ENCODE peak calls at places on chromosomes 2 and 18, in seven cellular contexts. One of them, this sample, is unnamed.

GRCh38 chr18:9751371-9752031 is 43.4 kb downstream of the RAB31 start:
- DNase-seq in Caco-2: no peak
- DNase-seq in stomach: no peak
- DNase-seq in glutamatergic neuron: no peak
- DNase-seq in activated CD8-positive, alpha-beta T cell treated with anti-CD3 and anti-CD28 coated beads for 36 hours: no peak
- DNase-seq in GM12865: no peak
- DNase-seq in astrocyte of the spinal cord: peak; percentile 73
- DNase-seq in this sample: no peak

GRCh38 chr18:48330016-48330991 is 78.9 kb downstream of the ZBTB7C start:
- DNase-seq in Caco-2: peak; percentile 6
- DNase-seq in stomach: no peak
- DNase-seq in glutamatergic neuron: no peak
- DNase-seq in activated CD8-positive, alpha-beta T cell treated with anti-CD3 and anti-CD28 coated beads for 36 hours: no peak
- DNase-seq in GM12865: no peak
- DNase-seq in astrocyte of the spinal cord: peak; percentile 90
- DNase-seq in this sample: no peak

GRCh38 chr18:50114448-50114847 is 80.5 kb downstream of the MYO5B start:
- DNase-seq in Caco-2: no peak
- DNase-seq in stomach: no peak
- DNase-seq in glutamatergic neuron: no peak
- DNase-seq in activated CD8-positive, alpha-beta T cell treated with anti-CD3 and anti-CD28 coated beads for 36 hours: no peak
- DNase-seq in GM12865: no peak
- DNase-seq in astrocyte of the spinal cord: no peak
- DNase-seq in this sample: no peak

GRCh38 chr2:950627-950992 is at the start of gene SNTG2:
- DNase-seq in Caco-2: no peak
- DNase-seq in stomach: peak; percentile 43
- DNase-seq in glutamatergic neuron: peak; percentile 72
- DNase-seq in activated CD8-positive, alpha-beta T cell treated with anti-CD3 and anti-CD28 coated beads for 36 hours: peak; percentile 71
- DNase-seq in GM12865: no peak
- DNase-seq in astrocyte of the spinal cord: no peak
- DNase-seq in this sample: peak; percentile 79

GRCh38 chr2:209579236-209579749 is 155.4 kb downstream of the MAP2 start:
- DNase-seq in Caco-2: no peak
- DNase-seq in stomach: no peak
- DNase-seq in glutamatergic neuron: peak; percentile 71
- DNase-seq in activated CD8-positive, alpha-beta T cell treated with anti-CD3 and anti-CD28 coated beads for 36 hours: no peak
- DNase-seq in GM12865: no peak
- DNase-seq in astrocyte of the spinal cord: peak; percentile 44
- DNase-seq in this sample: no peak

GRCh38 chr18:8253943-8254342 is 355.3 kb upstream of the RAB12 start:
- DNase-seq in Caco-2: no peak
- DNase-seq in stomach: no peak
- DNase-seq in glutamatergic neuron: no peak
- DNase-seq in activated CD8-positive, alpha-beta T cell treated with anti-CD3 and anti-CD28 coated beads for 36 hours: no peak
- DNase-seq in GM12865: no peak
- DNase-seq in astrocyte of the spinal cord: no peak
- DNase-seq in this sample: no peak

GRCh38 chr2:241573741-241574140 is 15.2 kb downstream of the BOK start:
- DNase-seq in Caco-2: no peak
- DNase-seq in stomach: no peak
- DNase-seq in glutamatergic neuron: no peak
- DNase-seq in activated CD8-positive, alpha-beta T cell treated with anti-CD3 and anti-CD28 coated beads for 36 hours: no peak
- DNase-seq in GM12865: no peak
- DNase-seq in astrocyte of the spinal cord: no peak
- DNase-seq in this sample: no peak

GRCh38 chr18:54284967-54285785 is 15.9 kb downstream of the POLI start:
- DNase-seq in Caco-2: no peak
- DNase-seq in stomach: no peak
- DNase-seq in glutamatergic neuron: no peak
- DNase-seq in activated CD8-positive, alpha-beta T cell treated with anti-CD3 and anti-CD28 coated beads for 36 hours: peak; percentile 92
- DNase-seq in GM12865: peak; percentile 99
- DNase-seq in astrocyte of the spinal cord: peak; percentile 72
- DNase-seq in this sample: peak; percentile 62

GRCh38 chr18:70135604-70136003 is 69.9 kb downstream of the RTTN start:
- DNase-seq in Caco-2: no peak
- DNase-seq in stomach: no peak
- DNase-seq in glutamatergic neuron: no peak
- DNase-seq in activated CD8-positive, alpha-beta T cell treated with anti-CD3 and anti-CD28 coated beads for 36 hours: no peak
- DNase-seq in GM12865: no peak
- DNase-seq in astrocyte of the spinal cord: no peak
- DNase-seq in this sample: no peak

GRCh38 chr2:152542995-152543481 is 174.2 kb downstream of the PRPF40A start:
- DNase-seq in Caco-2: no peak
- DNase-seq in stomach: no peak
- DNase-seq in glutamatergic neuron: no peak
- DNase-seq in activated CD8-positive, alpha-beta T cell treated with anti-CD3 and anti-CD28 coated beads for 36 hours: no peak
- DNase-seq in GM12865: no peak
- DNase-seq in astrocyte of the spinal cord: peak; percentile 96
- DNase-seq in this sample: no peak

GRCh38 chr18:14943486-14943885 is 195.5 kb downstream of the ANKRD30B start:
- DNase-seq in Caco-2: no peak
- DNase-seq in stomach: no peak
- DNase-seq in glutamatergic neuron: no peak
- DNase-seq in activated CD8-positive, alpha-beta T cell treated with anti-CD3 and anti-CD28 coated beads for 36 hours: no peak
- DNase-seq in GM12865: no peak
- DNase-seq in astrocyte of the spinal cord: no peak
- DNase-seq in this sample: no peak

GRCh38 chr2:121019756-121020155 is 265.2 kb downstream of the TFCP2L1 start:
- DNase-seq in Caco-2: no peak
- DNase-seq in stomach: no peak
- DNase-seq in glutamatergic neuron: no peak
- DNase-seq in activated CD8-positive, alpha-beta T cell treated with anti-CD3 and anti-CD28 coated beads for 36 hours: no peak
- DNase-seq in GM12865: no peak
- DNase-seq in astrocyte of the spinal cord: no peak
- DNase-seq in this sample: no peak

GRCh38 chr2:153404792-153405191 is 73.8 kb downstream of the RPRM start:
- DNase-seq in Caco-2: no peak
- DNase-seq in stomach: no peak
- DNase-seq in glutamatergic neuron: no peak
- DNase-seq in activated CD8-positive, alpha-beta T cell treated with anti-CD3 and anti-CD28 coated beads for 36 hours: no peak
- DNase-seq in GM12865: no peak
- DNase-seq in astrocyte of the spinal cord: no peak
- DNase-seq in this sample: no peak

GRCh38 chr2:114068438-114068837 is 178.5 kb downstream of the ACTR3 start:
- DNase-seq in Caco-2: peak; percentile 46
- DNase-seq in stomach: no peak
- DNase-seq in glutamatergic neuron: no peak
- DNase-seq in activated CD8-positive, alpha-beta T cell treated with anti-CD3 and anti-CD28 coated beads for 36 hours: peak; percentile 32
- DNase-seq in GM12865: peak; percentile 9
- DNase-seq in astrocyte of the spinal cord: no peak
- DNase-seq in this sample: no peak

GRCh38 chr2:232539298-232540231 is at the start of gene CHRNG:
- DNase-seq in Caco-2: no peak
- DNase-seq in stomach: peak; percentile 24
- DNase-seq in glutamatergic neuron: no peak
- DNase-seq in activated CD8-positive, alpha-beta T cell treated with anti-CD3 and anti-CD28 coated beads for 36 hours: no peak
- DNase-seq in GM12865: no peak
- DNase-seq in astrocyte of the spinal cord: no peak
- DNase-seq in this sample: no peak

GRCh38 chr2:11022064-11022463 is 110.3 kb downstream of the KCNF1 start:
- DNase-seq in Caco-2: no peak
- DNase-seq in stomach: peak; percentile 13
- DNase-seq in glutamatergic neuron: no peak
- DNase-seq in activated CD8-positive, alpha-beta T cell treated with anti-CD3 and anti-CD28 coated beads for 36 hours: no peak
- DNase-seq in GM12865: no peak
- DNase-seq in astrocyte of the spinal cord: no peak
- DNase-seq in this sample: no peak
- TF ChIP-seq CTCF in Caco-2: no peak
- TF ChIP-seq CTCF in stomach: no peak
- TF ChIP-seq CTCF in glutamatergic neuron: peak; percentile 20
- TF ChIP-seq CTCF in activated CD8-positive, alpha-beta T cell treated with anti-CD3 and anti-CD28 coated beads for 36 hours: no peak
- TF ChIP-seq CTCF in GM12865: no peak
- TF ChIP-seq CTCF in astrocyte of the spinal cord: no peak
- TF ChIP-seq CTCF in this sample: no peak

GRCh38 chr2:157782057-157782845 is 93.9 kb downstream of the ACVR1 start:
- DNase-seq in Caco-2: no peak
- DNase-seq in stomach: no peak
- DNase-seq in glutamatergic neuron: no peak
- DNase-seq in activated CD8-positive, alpha-beta T cell treated with anti-CD3 and anti-CD28 coated beads for 36 hours: peak; percentile 51
- DNase-seq in GM12865: no peak
- DNase-seq in astrocyte of the spinal cord: no peak
- DNase-seq in this sample: no peak
- TF ChIP-seq CTCF in Caco-2: peak; percentile 27
- TF ChIP-seq CTCF in stomach: no peak
- TF ChIP-seq CTCF in glutamatergic neuron: peak; percentile 36
- TF ChIP-seq CTCF in activated CD8-positive, alpha-beta T cell treated with anti-CD3 and anti-CD28 coated beads for 36 hours: peak; percentile 29
- TF ChIP-seq CTCF in GM12865: no peak
- TF ChIP-seq CTCF in astrocyte of the spinal cord: peak; percentile 43
- TF ChIP-seq CTCF in this sample: no peak

GRCh38 chr2:95208101-95208500 is 780 bp downstream of the ZNF892 start:
- DNase-seq in Caco-2: no peak
- DNase-seq in stomach: no peak
- DNase-seq in glutamatergic neuron: no peak
- DNase-seq in activated CD8-positive, alpha-beta T cell treated with anti-CD3 and anti-CD28 coated beads for 36 hours: no peak
- DNase-seq in GM12865: no peak
- DNase-seq in astrocyte of the spinal cord: no peak
- DNase-seq in this sample: no peak

GRCh38 chr2:95206086-95206485 is 1.2 kb upstream of the ZNF892 start:
- DNase-seq in Caco-2: no peak
- DNase-seq in stomach: no peak
- DNase-seq in glutamatergic neuron: no peak
- DNase-seq in activated CD8-positive, alpha-beta T cell treated with anti-CD3 and anti-CD28 coated beads for 36 hours: no peak
- DNase-seq in GM12865: no peak
- DNase-seq in astrocyte of the spinal cord: no peak
- DNase-seq in this sample: no peak

GRCh38 chr2:95203911-95204310 is 3.4 kb upstream of the ZNF892 start:
- DNase-seq in Caco-2: no peak
- DNase-seq in stomach: no peak
- DNase-seq in glutamatergic neuron: no peak
- DNase-seq in activated CD8-positive, alpha-beta T cell treated with anti-CD3 and anti-CD28 coated beads for 36 hours: no peak
- DNase-seq in GM12865: no peak
- DNase-seq in astrocyte of the spinal cord: no peak
- DNase-seq in this sample: no peak

GRCh38 chr2:95204396-95204795 is 2.9 kb upstream of the ZNF892 start:
- DNase-seq in Caco-2: no peak
- DNase-seq in stomach: no peak
- DNase-seq in glutamatergic neuron: no peak
- DNase-seq in activated CD8-positive, alpha-beta T cell treated with anti-CD3 and anti-CD28 coated beads for 36 hours: no peak
- DNase-seq in GM12865: no peak
- DNase-seq in astrocyte of the spinal cord: no peak
- DNase-seq in this sample: no peak

DNA sequence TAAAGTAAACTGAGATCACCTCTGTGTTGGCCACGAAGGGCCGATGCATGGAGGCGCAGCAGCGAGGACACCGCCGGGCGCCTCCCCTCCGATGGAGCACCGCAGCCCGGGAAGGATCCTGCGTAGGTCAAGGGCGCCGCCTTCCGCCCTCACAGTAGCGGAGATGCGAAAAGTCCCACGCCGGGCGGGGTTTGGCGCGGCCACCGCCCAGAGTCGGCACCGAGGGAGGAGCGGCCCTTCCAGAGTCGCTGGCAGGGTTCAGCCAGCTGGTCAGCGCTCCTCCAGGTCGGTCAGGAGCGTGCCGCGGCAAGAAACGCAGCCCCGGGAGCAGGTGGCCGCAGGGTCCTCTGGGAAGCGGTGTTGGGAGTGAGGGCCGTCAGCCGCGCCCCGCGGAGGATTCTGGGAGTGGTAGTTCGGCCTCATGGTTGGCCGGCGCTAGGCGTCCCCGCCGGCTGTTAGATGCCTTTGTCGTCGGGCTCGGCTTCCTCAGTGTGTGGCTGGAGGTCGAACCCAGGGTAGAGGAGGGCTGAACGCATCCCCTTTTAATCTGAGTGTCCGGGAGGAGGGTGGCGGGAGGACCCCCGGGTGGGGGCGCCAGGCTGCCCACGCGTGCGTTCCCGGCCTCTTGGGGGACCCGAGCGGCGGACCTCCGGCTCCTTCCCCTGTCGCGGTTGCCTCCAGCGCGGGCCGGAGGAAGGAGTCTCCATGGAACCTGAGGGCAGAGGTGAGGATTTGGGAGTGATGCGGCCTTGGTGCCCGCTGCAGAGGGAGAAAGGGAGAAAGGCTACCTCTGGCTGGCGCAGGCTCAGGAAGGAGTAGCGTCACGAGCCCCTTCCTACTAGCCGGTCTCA is at the start of gene ZNF892:
- DNase-seq in Caco-2: peak; percentile 95
- DNase-seq in stomach: peak; percentile 92
- DNase-seq in glutamatergic neuron: peak; percentile 99
- DNase-seq in activated CD8-positive, alpha-beta T cell treated with anti-CD3 and anti-CD28 coated beads for 36 hours: peak; percentile 88
- DNase-seq in GM12865: peak; percentile 88
- DNase-seq in astrocyte of the spinal cord: peak; percentile 91
- DNase-seq in this sample: peak; percentile 95
- TF ChIP-seq CTCF in Caco-2: peak; percentile 62
- TF ChIP-seq CTCF in stomach: no peak
- TF ChIP-seq CTCF in glutamatergic neuron: no peak
- TF ChIP-seq CTCF in activated CD8-positive, alpha-beta T cell treated with anti-CD3 and anti-CD28 coated beads for 36 hours: no peak
- TF ChIP-seq CTCF in GM12865: peak; percentile 56
- TF ChIP-seq CTCF in astrocyte of the spinal cord: peak; percentile 37
- TF ChIP-seq CTCF in this sample: peak; percentile 61

GRCh38 chr18:58277457-58277739 is 233.4 kb downstream of the NEDD4L start:
- DNase-seq in Caco-2: no peak
- DNase-seq in stomach: no peak
- DNase-seq in glutamatergic neuron: no peak
- DNase-seq in activated CD8-positive, alpha-beta T cell treated with anti-CD3 and anti-CD28 coated beads for 36 hours: no peak
- DNase-seq in GM12865: no peak
- DNase-seq in astrocyte of the spinal cord: no peak
- DNase-seq in this sample: no peak

GRCh38 chr18:58276640-58277456 is 232.8 kb downstream of the NEDD4L start:
- DNase-seq in Caco-2: no peak
- DNase-seq in stomach: peak; percentile 61
- DNase-seq in glutamatergic neuron: no peak
- DNase-seq in activated CD8-positive, alpha-beta T cell treated with anti-CD3 and anti-CD28 coated beads for 36 hours: no peak
- DNase-seq in GM12865: no peak
- DNase-seq in astrocyte of the spinal cord: no peak
- DNase-seq in this sample: no peak

GRCh38 chr18:58284699-58285490 is 240.9 kb downstream of the NEDD4L start:
- DNase-seq in Caco-2: no peak
- DNase-seq in stomach: no peak
- DNase-seq in glutamatergic neuron: no peak
- DNase-seq in activated CD8-positive, alpha-beta T cell treated with anti-CD3 and anti-CD28 coated beads for 36 hours: no peak
- DNase-seq in GM12865: no peak
- DNase-seq in astrocyte of the spinal cord: no peak
- DNase-seq in this sample: no peak

GRCh38 chr18:58280159-58280540 is 236.1 kb downstream of the NEDD4L start:
- DNase-seq in Caco-2: no peak
- DNase-seq in stomach: no peak
- DNase-seq in glutamatergic neuron: no peak
- DNase-seq in activated CD8-positive, alpha-beta T cell treated with anti-CD3 and anti-CD28 coated beads for 36 hours: no peak
- DNase-seq in GM12865: no peak
- DNase-seq in astrocyte of the spinal cord: no peak
- DNase-seq in this sample: no peak

DNA sequence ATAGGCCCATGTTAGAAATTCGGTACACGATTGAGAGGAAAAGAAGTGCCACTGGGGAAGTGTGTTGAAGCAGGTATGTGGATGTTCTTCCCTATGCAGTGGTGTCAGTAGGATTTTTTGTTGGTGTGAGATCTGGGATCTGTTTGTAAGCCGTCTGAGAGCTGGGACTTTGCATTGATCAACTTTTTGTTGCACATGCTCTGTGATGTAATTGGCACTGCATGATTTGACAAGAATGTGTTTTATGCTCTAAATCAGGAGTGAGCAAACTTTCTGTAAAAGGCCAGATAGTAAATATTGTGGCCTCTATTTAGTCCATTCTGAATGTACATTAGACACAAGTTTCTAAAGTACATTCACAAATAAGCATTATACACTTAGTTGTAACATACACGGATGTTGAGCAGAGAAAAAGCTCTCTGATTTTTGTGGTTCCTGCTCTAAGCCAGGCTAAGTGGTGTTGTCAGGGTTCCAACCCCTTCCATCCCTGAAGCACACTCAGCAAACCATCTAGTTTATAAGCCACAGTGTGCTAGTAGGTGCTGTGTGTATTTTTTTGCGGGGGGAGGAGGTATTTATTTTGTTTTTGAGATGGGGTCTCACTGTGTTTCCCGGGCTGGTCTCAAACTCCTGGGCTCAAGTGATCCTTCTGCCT is 235.6 kb downstream of the NEDD4L start:
- DNase-seq in Caco-2: no peak
- DNase-seq in stomach: no peak
- DNase-seq in glutamatergic neuron: no peak
- DNase-seq in activated CD8-positive, alpha-beta T cell treated with anti-CD3 and anti-CD28 coated beads for 36 hours: no peak
- DNase-seq in GM12865: no peak
- DNase-seq in astrocyte of the spinal cord: no peak
- DNase-seq in this sample: no peak
- TF ChIP-seq CTCF in Caco-2: no peak
- TF ChIP-seq CTCF in stomach: no peak
- TF ChIP-seq CTCF in glutamatergic neuron: no peak
- TF ChIP-seq CTCF in activated CD8-positive, alpha-beta T cell treated with anti-CD3 and anti-CD28 coated beads for 36 hours: no peak
- TF ChIP-seq CTCF in GM12865: no peak
- TF ChIP-seq CTCF in astrocyte of the spinal cord: no peak
- TF ChIP-seq CTCF in this sample: no peak